ENCODE peak calls at places on chromosome X, in four cellular contexts. One of them, this sample, is unnamed.

GRCh38 chrX:34875204-34875603 is 67.4 kb upstream of the FAM47B start:
- DNase-seq in HepG2: no peak
- DNase-seq in K562: no peak
- DNase-seq in WTC11: no peak
- DNase-seq in this sample: peak

GRCh38 chrX:141220342-141221008 is 21.8 kb downstream of the SPANXC start:
- DNase-seq in HepG2: no peak
- DNase-seq in WTC11: no peak
- DNase-seq in K562: no peak
- DNase-seq in this sample: peak

GRCh38 chrX:155188786-155189185 is 27.5 kb upstream of the VBP1 start:
- DNase-seq in K562: no peak
- DNase-seq in WTC11: no peak
- DNase-seq in HepG2: no peak
- DNase-seq in this sample: no peak

GRCh38 chrX:67720344-67720743 is 176.5 kb downstream of the AR start:
- DNase-seq in HepG2: no peak
- DNase-seq in WTC11: no peak
- DNase-seq in K562: no peak
- DNase-seq in this sample: no peak

GRCh38 chrX:116409224-116409623 is 27.2 kb upstream of the SLC6A14 start:
- DNase-seq in K562: no peak
- DNase-seq in WTC11: no peak
- DNase-seq in HepG2: no peak
- DNase-seq in this sample: no peak

GRCh38 chrX:138745215-138745614 is 33.7 kb upstream of the FGF13 start:
- DNase-seq in WTC11: no peak
- DNase-seq in HepG2: peak
- DNase-seq in K562: peak
- DNase-seq in this sample: peak

GRCh38 chrX:48957477-48957826 is at the start of gene OTUD5:
- DNase-seq in WTC11: no peak
- DNase-seq in K562: no peak
- DNase-seq in HepG2: peak
- DNase-seq in this sample: no peak

GRCh38 chrX:46165866-46166265 is 379.4 kb downstream of the ZNF674 start:
- DNase-seq in K562: no peak
- DNase-seq in WTC11: no peak
- DNase-seq in HepG2: no peak
- DNase-seq in this sample: no peak

GRCh38 chrX:152904151-152905080 is 6.5 kb downstream of the ZNF185 start:
- DNase-seq in K562: peak
- DNase-seq in HepG2: no peak
- DNase-seq in WTC11: peak
- DNase-seq in this sample: peak

GRCh38 chrX:79082886-79083285 is 61.6 kb upstream of the GPR174 start:
- DNase-seq in HepG2: no peak
- DNase-seq in WTC11: no peak
- DNase-seq in K562: no peak
- DNase-seq in this sample: no peak

GRCh38 chrX:140822861-140823260 is 113.3 kb downstream of the LINC00632 start:
- DNase-seq in WTC11: no peak
- DNase-seq in HepG2: no peak
- DNase-seq in K562: no peak
- DNase-seq in this sample: no peak

GRCh38 chrX:155070975-155071693 is at the start of the genes BRCC3, CMC4 and MTCP1:
- DNase-seq in HepG2: peak
- DNase-seq in K562: peak
- DNase-seq in WTC11: peak
- DNase-seq in this sample: peak

GRCh38 chrX:149950681-149951080 is 12.4 kb upstream of the EOLA2 start:
- DNase-seq in HepG2: peak
- DNase-seq in WTC11: no peak
- DNase-seq in K562: peak
- DNase-seq in this sample: peak

GRCh38 chrX:124239911-124240310 is 92.5 kb upstream of the TEX13D start:
- DNase-seq in WTC11: no peak
- DNase-seq in K562: no peak
- DNase-seq in HepG2: no peak
- DNase-seq in this sample: no peak

GRCh38 chrX:9476810-9477575 is 12.1 kb downstream of the TBL1X start:
- DNase-seq in K562: no peak
- DNase-seq in WTC11: no peak
- DNase-seq in HepG2: peak
- DNase-seq in this sample: no peak

GRCh38 chrX:127129510-127129909 is 310.0 kb downstream of the PRR32 start:
- DNase-seq in WTC11: no peak
- DNase-seq in K562: no peak
- DNase-seq in HepG2: no peak
- DNase-seq in this sample: no peak

GRCh38 chrX:109485470-109486340 is 3.8 kb upstream of the GUCY2F start:
- DNase-seq in WTC11: peak
- DNase-seq in K562: peak
- DNase-seq in HepG2: peak
- DNase-seq in this sample: peak

GRCh38 chrX:96761566-96761965 is 76.9 kb downstream of the DIAPH2 start:
- DNase-seq in WTC11: no peak
- DNase-seq in HepG2: no peak
- DNase-seq in K562: no peak
- DNase-seq in this sample: no peak

GRCh38 chrX:141904262-141904661 is 568 bp downstream of the MAGEC1 start:
- DNase-seq in HepG2: no peak
- DNase-seq in WTC11: no peak
- DNase-seq in K562: peak
- DNase-seq in this sample: no peak

GRCh38 chrX:131728295-131729145 is 184.6 kb downstream of the OR13H1 start:
- DNase-seq in WTC11: peak
- DNase-seq in K562: no peak
- DNase-seq in HepG2: no peak
- DNase-seq in this sample: no peak

GRCh38 chrX:48468247-48468671 is 1.8 kb downstream of the SLC38A5 start:
- DNase-seq in WTC11: no peak
- DNase-seq in K562: peak
- DNase-seq in HepG2: no peak
- DNase-seq in this sample: no peak

GRCh38 chrX:46381630-46382029 is 163.6 kb downstream of the ZNF674 start:
- DNase-seq in K562: no peak
- DNase-seq in WTC11: peak
- DNase-seq in HepG2: peak
- DNase-seq in this sample: peak

GRCh38 chrX:25755179-25755578 is 383.0 kb upstream of the MAGEB18 start:
- DNase-seq in WTC11: no peak
- DNase-seq in K562: no peak
- DNase-seq in HepG2: no peak
- DNase-seq in this sample: no peak

GRCh38 chrX:118216488-118216887 is 99.9 kb upstream of the KLHL13 start:
- DNase-seq in K562: no peak
- DNase-seq in WTC11: no peak
- DNase-seq in HepG2: no peak
- DNase-seq in this sample: no peak

GRCh38 chrX:7378406-7378805 is 230.5 kb upstream of the PUDP start:
- DNase-seq in WTC11: no peak
- DNase-seq in K562: no peak
- DNase-seq in HepG2: no peak
- DNase-seq in this sample: no peak

DNA sequence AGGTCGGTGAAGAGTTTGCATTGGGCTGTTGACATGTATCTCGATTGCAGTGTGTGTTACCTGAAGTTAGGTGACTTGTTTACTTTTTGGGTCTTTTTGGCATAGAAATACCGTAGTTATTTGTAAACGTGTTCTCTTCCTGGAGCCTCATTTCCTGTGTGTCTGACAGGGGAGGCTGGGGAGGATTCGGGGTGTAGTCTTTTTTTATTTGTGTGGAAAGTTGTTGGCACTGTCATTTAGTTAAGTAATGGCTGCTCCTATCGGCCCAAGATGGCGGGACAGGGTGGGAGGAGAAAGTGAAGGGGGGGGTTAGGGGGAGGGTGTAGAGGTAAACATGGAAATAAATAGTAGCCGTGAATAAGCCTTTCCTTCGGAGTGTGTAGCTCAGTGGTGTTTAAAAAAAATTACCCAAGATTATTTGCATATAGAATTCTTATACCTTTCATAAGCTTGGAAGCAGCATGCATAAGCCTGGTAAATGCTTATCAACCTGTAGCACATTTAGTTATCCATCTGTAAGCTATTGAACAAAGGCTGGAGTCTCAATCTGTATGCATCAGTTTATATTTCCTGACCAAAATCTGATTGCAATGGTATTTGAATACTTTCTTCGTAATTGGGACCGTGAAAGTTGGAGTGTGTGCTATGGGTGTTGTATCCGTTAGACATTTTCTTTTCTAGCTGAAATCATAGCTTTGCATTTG is 1.6 kb downstream of the KDM6A start:
- DNase-seq in K562: peak
- DNase-seq in WTC11: no peak
- DNase-seq in HepG2: no peak
- DNase-seq in this sample: peak
- TF ChIP-seq NR3C1 in K562: no peak
- TF ChIP-seq NR3C1 in WTC11: no peak
- TF ChIP-seq NR3C1 in HepG2: no peak
- TF ChIP-seq NR3C1 in this sample: no peak

GRCh38 chrX:16851421-16851820 is 18.7 kb downstream of the RBBP7 start:
- DNase-seq in HepG2: no peak
- DNase-seq in K562: no peak
- DNase-seq in WTC11: no peak
- DNase-seq in this sample: no peak
- TF ChIP-seq NR3C1 in HepG2: no peak
- TF ChIP-seq NR3C1 in K562: no peak
- TF ChIP-seq NR3C1 in WTC11: no peak
- TF ChIP-seq NR3C1 in this sample: no peak

GRCh38 chrX:30822719-30823118 is 66.3 kb downstream of the TAB3 start:
- DNase-seq in K562: no peak
- DNase-seq in WTC11: no peak
- DNase-seq in HepG2: no peak
- DNase-seq in this sample: no peak

GRCh38 chrX:30819080-30819479 is 70.0 kb downstream of the TAB3 start:
- DNase-seq in WTC11: no peak
- DNase-seq in K562: no peak
- DNase-seq in HepG2: no peak
- DNase-seq in this sample: no peak

GRCh38 chrX:30821116-30821515 is 67.9 kb downstream of the TAB3 start:
- DNase-seq in WTC11: no peak
- DNase-seq in K562: no peak
- DNase-seq in HepG2: no peak
- DNase-seq in this sample: no peak

GRCh38 chrX:30824275-30824674 is 64.8 kb downstream of the TAB3 start:
- DNase-seq in K562: no peak
- DNase-seq in HepG2: no peak
- DNase-seq in WTC11: no peak
- DNase-seq in this sample: no peak

GRCh38 chrX:30822068-30822671 is 66.9 kb downstream of the TAB3 start:
- DNase-seq in K562: no peak
- DNase-seq in WTC11: no peak
- DNase-seq in HepG2: peak
- DNase-seq in this sample: no peak
- TF ChIP-seq NR3C1 in K562: no peak
- TF ChIP-seq NR3C1 in WTC11: no peak
- TF ChIP-seq NR3C1 in HepG2: no peak
- TF ChIP-seq NR3C1 in this sample: no peak

GRCh38 chrX:16946971-16947562 is 609 bp downstream of the REPS2 start:
- DNase-seq in K562: peak
- DNase-seq in HepG2: no peak
- DNase-seq in WTC11: no peak
- DNase-seq in this sample: no peak

GRCh38 chrX:16950423-16950822 is 4.0 kb downstream of the REPS2 start:
- DNase-seq in HepG2: no peak
- DNase-seq in WTC11: no peak
- DNase-seq in K562: no peak
- DNase-seq in this sample: no peak

GRCh38 chrX:16946361-16946964 is at the start of gene REPS2:
- DNase-seq in WTC11: peak
- DNase-seq in HepG2: peak
- DNase-seq in K562: peak
- DNase-seq in this sample: peak
- TF ChIP-seq NR3C1 in WTC11: no peak
- TF ChIP-seq NR3C1 in HepG2: no peak
- TF ChIP-seq NR3C1 in K562: no peak
- TF ChIP-seq NR3C1 in this sample: no peak